ENCODE peak calls at places on chromosomes 4 and X, in ten cellular contexts. W, Y, V, O, P, H, M, D, L and Q are unnamed samples.

GRCh38 chrX:110992611-110993010 is 103.4 kb upstream of the PAK3 start:
- DNase-seq in W (no peak), Y (no peak), V (no peak), O (no peak), P (peak), H (no peak), M (no peak), D (no peak), L (no peak), Q (no peak)

GRCh38 chr4:15197005-15197404 is 194.7 kb downstream of the CPEB2 start:
- DNase-seq in W (no peak), Y (no peak), V (no peak), O (no peak), P (peak), H (no peak), M (no peak), D (no peak), L (no peak), Q (no peak)

GRCh38 chr4:80183196-80184052 is 13.9 kb upstream of the PRDM8 start:
- DNase-seq in W (peak), Y (no peak), V (no peak), O (peak), P (no peak), H (peak), M (no peak), D (no peak), L (no peak), Q (no peak)

GRCh38 chrX:9538544-9539045 is 73.7 kb downstream of the TBL1X start:
- DNase-seq in W (no peak), Y (no peak), V (no peak), O (no peak), P (no peak), H (no peak), M (no peak), D (no peak), L (no peak), Q (no peak)

GRCh38 chr4:144575181-144575580 is 70.8 kb upstream of the HHIP start:
- DNase-seq in W (no peak), Y (no peak), V (no peak), O (no peak), P (no peak), H (no peak), M (no peak), D (peak), L (no peak), Q (no peak)

GRCh38 chr4:151627491-151627890 is 133.3 kb downstream of the GATB start:
- DNase-seq in W (no peak), Y (no peak), V (no peak), O (no peak), P (peak), H (no peak), M (no peak), D (no peak), L (no peak), Q (no peak)

GRCh38 chr4:38195486-38195885 is 235.3 kb downstream of the PTTG2 start:
- DNase-seq in W (no peak), Y (no peak), V (no peak), O (no peak), P (no peak), H (no peak), M (no peak), D (no peak), L (no peak), Q (no peak)

GRCh38 chr4:167111622-167112021 is 122.7 kb downstream of the SPOCK3 start:
- DNase-seq in W (no peak), Y (no peak), V (no peak), O (no peak), P (no peak), H (no peak), M (no peak), D (no peak), L (no peak), Q (no peak)

GRCh38 chr4:100288811-100289529 is 98.7 kb upstream of the DDIT4L start:
- DNase-seq in W (no peak), Y (no peak), V (no peak), O (no peak), P (peak), H (no peak), M (no peak), D (no peak), L (no peak), Q (no peak)

GRCh38 chr4:82698412-82698811 is 100.2 kb downstream of the SCD5 start:
- DNase-seq in W (no peak), Y (no peak), V (no peak), O (no peak), P (no peak), H (peak), M (no peak), D (no peak), L (no peak), Q (no peak)

GRCh38 chr4:14829795-14830194 is 172.5 kb upstream of the CPEB2 start:
- DNase-seq in W (no peak), Y (no peak), V (no peak), O (no peak), P (no peak), H (no peak), M (no peak), D (no peak), L (no peak), Q (no peak)

GRCh38 chrX:21968333-21968732 is 27.8 kb downstream of the SMS start:
- DNase-seq in W (no peak), Y (no peak), V (no peak), O (no peak), P (no peak), H (no peak), M (no peak), D (no peak), L (no peak), Q (no peak)

GRCh38 chr4:136306361-136306760 is 1225.9 kb downstream of the PCDH18 start:
- DNase-seq in W (no peak), Y (no peak), V (no peak), O (no peak), P (no peak), H (no peak), M (no peak), D (no peak), L (no peak), Q (no peak)

GRCh38 chr4:169975131-169975836 is 50.9 kb downstream of the MFAP3L start:
- DNase-seq in W (no peak), Y (no peak), V (no peak), O (no peak), P (no peak), H (no peak), M (no peak), D (no peak), L (no peak), Q (no peak)

GRCh38 chr4:26441110-26441509 is 49.2 kb downstream of the CCKAR start:
- DNase-seq in W (no peak), Y (no peak), V (no peak), O (no peak), P (peak), H (no peak), M (no peak), D (no peak), L (no peak), Q (no peak)

GRCh38 chr4:15600176-15600575 is 55.0 kb downstream of the FBXL5 start:
- DNase-seq in W (no peak), Y (no peak), V (no peak), O (no peak), P (no peak), H (no peak), M (no peak), D (no peak), L (no peak), Q (no peak)

GRCh38 chrX:149938427-149939270 is at the start of gene EOLA2:
- DNase-seq in W (peak), Y (peak), V (peak), O (peak), P (peak), H (peak), M (peak), D (peak), L (peak), Q (peak)
- TF ChIP-seq POLR2A in W (no peak), Y (peak), V (peak), O (no peak), P (no peak), H (peak), M (peak), D (no peak), L (peak), Q (peak)

DNA sequence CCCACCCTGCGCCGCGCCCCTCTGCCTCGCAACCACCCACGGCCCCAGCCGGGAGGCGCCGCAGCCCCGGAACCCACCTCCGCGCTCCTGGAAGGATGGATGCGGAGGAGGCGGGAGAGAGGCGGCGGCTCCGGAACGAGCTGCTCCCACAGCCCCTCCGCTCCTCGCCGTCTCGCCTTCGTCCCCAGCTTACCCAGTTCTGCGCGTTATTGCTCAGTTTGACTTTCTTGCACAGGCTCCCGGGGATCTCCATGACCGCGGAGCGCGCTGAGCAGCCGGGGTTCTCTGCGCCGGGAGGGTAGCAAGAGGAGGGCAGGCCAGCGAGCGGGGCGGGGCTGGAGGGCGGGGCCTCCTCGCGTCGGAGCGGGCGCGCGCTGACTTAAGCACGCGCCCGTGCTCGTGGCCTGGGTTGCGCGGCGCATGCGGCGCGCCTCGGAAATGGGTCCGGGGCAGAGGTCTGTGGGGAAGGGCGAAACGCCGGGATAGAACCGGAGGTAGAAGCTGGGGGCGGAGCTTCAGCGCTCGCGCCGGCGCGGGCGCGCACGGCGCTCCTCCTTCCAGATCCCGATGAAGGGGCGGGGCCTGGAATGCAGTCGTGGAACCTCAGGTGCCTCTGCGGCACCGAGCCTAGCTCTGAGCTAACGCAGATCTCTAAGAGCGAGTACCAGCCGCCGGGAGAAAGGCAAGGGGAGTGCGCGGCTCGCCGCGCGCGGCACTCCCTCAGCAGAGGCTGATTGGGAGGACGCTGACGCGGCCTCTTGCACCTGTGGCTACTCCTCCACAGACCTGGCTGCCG is at the start of gene PAPSS1:
- DNase-seq in W (peak), Y (peak), V (peak), O (peak), P (peak), H (peak), M (peak), D (peak), L (peak), Q (peak)
- TF ChIP-seq POLR2A in W (peak), Y (peak), V (peak), O (peak), P (peak), H (peak), M (peak), D (no peak), L (peak), Q (peak)

GRCh38 chrX:153333821-153334653 is at the start of gene ZNF275:
- DNase-seq in W (peak), Y (peak), V (peak), O (peak), P (peak), H (peak), M (peak), D (peak), L (peak), Q (peak)
- TF ChIP-seq POLR2A in W (no peak), Y (peak), V (peak), O (peak), P (peak), H (no peak), M (peak), D (no peak), L (no peak), Q (peak)

DNA sequence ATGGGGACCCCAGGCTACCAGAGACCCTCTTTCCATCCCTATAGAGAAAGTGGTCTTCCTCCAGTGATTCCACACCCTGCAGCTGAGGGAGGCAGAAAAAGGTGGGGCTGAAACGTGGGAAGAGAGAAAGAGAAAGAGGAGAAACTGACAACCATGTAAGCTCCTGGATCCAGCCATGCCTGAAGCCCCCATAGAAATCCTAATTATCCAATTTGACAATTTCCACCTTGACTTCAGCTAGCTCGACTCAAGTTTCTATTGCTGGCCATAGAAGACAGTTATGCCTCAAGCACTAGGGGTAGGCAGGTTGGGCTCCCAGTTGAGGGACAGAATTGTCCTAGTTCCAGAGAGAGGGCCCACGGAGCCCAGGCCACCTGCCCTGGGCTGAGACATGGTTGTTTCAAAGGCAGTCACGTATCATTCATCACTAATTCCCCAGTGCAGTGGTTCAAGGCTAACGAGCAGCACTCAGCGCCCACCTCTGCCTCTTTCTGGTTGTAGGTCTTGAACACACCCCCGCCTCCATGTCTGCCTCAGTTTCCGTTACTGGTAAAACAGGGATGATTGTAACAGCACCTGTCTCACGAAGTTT is 39.8 kb upstream of the ASMTL start:
- DNase-seq in W (peak), Y (no peak), V (no peak), O (no peak), P (no peak), H (no peak), M (no peak), D (no peak), L (no peak), Q (no peak)
- TF ChIP-seq POLR2A in W (no peak), Y (no peak), V (no peak), O (no peak), P (no peak), H (no peak), M (no peak), D (no peak), L (no peak), Q (no peak)

GRCh38 chr4:7389719-7390118 is 45.0 kb downstream of the PSAPL1 start:
- DNase-seq in W (peak), Y (no peak), V (no peak), O (no peak), P (no peak), H (no peak), M (no peak), D (no peak), L (peak), Q (no peak)
- TF ChIP-seq POLR2A in W (no peak), Y (no peak), V (no peak), O (no peak), P (no peak), H (no peak), M (no peak), D (no peak), L (no peak), Q (no peak)